ENCODE peak calls at places on chromosomes 11 and 22, in four cellular contexts. L is neural progenitor cell, E is fibroblast of lung, J is AG10803. Y is an unnamed sample.

GRCh38 chr11:34907934-34908593 is 8.1 kb downstream of the APIP start:
- DNase-seq in L (no peak), J (no peak), E (no peak), Y (no peak)

GRCh38 chr11:61453702-61454101 is 23.8 kb downstream of the SDHAF2 start:
- DNase-seq in J (no peak), E (no peak), L (no peak), Y (no peak)

GRCh38 chr11:46026616-46027293 is 94.5 kb downstream of the PHF21A start:
- DNase-seq in J (peak; percentile 83), E (peak; percentile 79), L (no peak), Y (no peak)

GRCh38 chr11:65787649-65788622 is 1.1 kb downstream of the OVOL1 start:
- DNase-seq in J (no peak), L (peak; percentile 51), E (no peak), Y (no peak)

GRCh38 chr11:125892071-125892470 is 4.6 kb downstream of the HYLS1 start:
- DNase-seq in L (no peak), E (peak; percentile 58), J (no peak), Y (no peak)

GRCh38 chr11:72735495-72736027 is 16.6 kb downstream of the ARAP1 start:
- DNase-seq in E (peak; percentile 45), L (no peak), J (peak; percentile 48), Y (no peak)

GRCh38 chr11:134474942-134475341 is 62.9 kb upstream of the B3GAT1 start:
- DNase-seq in E (no peak), L (no peak), J (no peak), Y (no peak)

GRCh38 chr11:35287491-35287890 is 131.9 kb downstream of the SLC1A2 start:
- DNase-seq in L (no peak), E (no peak), J (peak; percentile 31), Y (no peak)

GRCh38 chr11:63840356-63841060 is 1.6 kb downstream of the MARK2 start:
- DNase-seq in L (no peak), J (peak; percentile 9), E (no peak), Y (no peak)

GRCh38 chr22:33785283-33785991 is 134.8 kb downstream of the LARGE1 start:
- DNase-seq in L (no peak), J (peak; percentile 88), E (peak; percentile 73), Y (peak; percentile 41)

GRCh38 chr11:31236052-31236652 is 133.4 kb downstream of the DCDC1 start:
- DNase-seq in L (no peak), E (peak; percentile 7), J (no peak), Y (no peak)
- TF ChIP-seq CTCF in L (peak; percentile 44), E (peak; percentile 41), J (peak; percentile 46), Y (peak; percentile 48)

DNA sequence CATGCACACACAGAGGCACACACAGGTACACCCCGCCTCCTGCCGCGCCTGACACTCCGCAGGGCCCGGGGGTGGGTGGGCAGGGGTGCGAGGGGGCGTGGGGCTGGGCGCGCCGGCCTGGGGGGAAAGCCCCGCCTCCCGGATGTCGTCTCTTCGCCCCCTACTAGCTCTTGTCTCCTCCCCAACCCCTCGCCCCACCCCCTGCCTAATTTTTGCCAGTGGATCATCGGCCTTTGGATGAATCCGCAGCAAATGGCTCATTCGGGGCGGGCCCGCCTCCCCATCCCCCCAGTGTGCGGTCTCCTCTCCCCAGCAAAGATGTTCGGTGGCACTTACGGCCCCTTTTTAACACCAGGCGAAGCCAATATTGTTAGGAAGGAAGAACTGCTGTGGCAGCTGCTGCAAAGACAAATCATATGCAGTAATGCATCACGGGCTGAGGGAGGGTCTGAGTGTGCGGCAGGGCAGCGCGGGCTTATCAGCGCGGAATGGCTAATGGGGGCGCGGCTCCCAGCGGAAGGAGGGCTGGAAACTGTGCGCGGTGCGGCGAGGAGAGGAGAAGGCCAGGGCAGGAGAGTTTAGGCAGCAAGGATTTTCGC is 13.4 kb upstream of the NECTIN1 start:
- DNase-seq in J (no peak), L (peak; percentile 71), E (peak; percentile 42), Y (no peak)
- H3K4me3 ChIP-seq in J (no peak overlapping the region), L (peak overlapping the region; percentile 48), E (peak overlapping the region; percentile 4), Y (no peak overlapping the region)

GRCh38 chr11:83087035-83087434 is 15.3 kb upstream of the RAB30 start:
- DNase-seq in L (no peak), E (peak; percentile 15), J (no peak), Y (no peak)
- TF ChIP-seq CTCF in L (no peak), E (no peak), J (no peak), Y (peak; percentile 35)

GRCh38 chr11:117200813-117201515 is 1.8 kb downstream of the TAGLN start:
- DNase-seq in L (no peak), J (no peak), E (no peak), Y (no peak)
- H3K4me3 ChIP-seq in L (no peak overlapping the region), J (peak overlapping the region; percentile 88), E (peak overlapping the region; percentile 76), Y (no peak overlapping the region)

DNA sequence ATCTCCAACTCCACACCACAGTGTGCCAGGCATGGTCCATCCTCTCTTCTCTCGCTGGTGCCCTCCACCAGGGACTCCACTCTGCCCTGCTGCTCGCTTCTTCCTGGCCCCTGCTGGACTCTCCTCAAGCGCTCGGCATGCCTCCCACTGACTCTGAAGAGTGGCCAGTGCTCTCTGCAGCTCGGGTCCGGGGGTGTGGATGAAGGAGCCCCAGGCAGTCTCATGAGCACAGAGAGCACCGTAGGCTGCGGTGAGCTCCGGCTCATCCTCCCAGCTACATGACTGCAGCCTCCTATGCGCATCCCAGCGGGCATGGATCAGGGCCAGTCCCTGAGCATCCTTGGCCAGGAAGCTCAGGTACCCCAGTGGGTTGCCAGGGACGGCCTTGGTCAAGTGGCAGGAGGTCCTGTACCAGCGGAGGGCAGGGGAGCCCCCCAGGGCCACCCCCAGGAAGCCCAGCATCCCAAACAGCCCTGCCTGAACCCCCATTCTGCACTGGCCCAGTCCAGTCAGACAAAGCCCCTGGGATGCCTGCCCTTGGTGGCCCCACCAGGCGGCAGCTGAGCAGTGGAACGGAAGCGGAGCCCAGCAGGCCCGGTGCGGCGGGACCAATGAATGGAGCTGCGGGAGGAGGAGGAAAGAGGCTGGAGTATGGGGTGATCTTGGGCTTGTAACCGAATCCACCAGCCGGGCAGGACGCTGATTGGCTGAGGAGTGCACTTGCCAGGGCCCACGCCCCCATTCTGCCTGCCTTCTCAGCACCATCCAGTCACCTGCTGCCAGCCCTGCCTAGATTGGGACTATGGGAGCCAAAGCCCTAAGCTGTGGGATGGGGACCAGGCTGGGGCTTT is at the start of gene PLA2G3:
- DNase-seq in J (no peak), L (peak; percentile 94), E (peak; percentile 65), Y (no peak)
- TF ChIP-seq CTCF in J (no peak), L (peak; percentile 43), E (no peak), Y (no peak)

DNA sequence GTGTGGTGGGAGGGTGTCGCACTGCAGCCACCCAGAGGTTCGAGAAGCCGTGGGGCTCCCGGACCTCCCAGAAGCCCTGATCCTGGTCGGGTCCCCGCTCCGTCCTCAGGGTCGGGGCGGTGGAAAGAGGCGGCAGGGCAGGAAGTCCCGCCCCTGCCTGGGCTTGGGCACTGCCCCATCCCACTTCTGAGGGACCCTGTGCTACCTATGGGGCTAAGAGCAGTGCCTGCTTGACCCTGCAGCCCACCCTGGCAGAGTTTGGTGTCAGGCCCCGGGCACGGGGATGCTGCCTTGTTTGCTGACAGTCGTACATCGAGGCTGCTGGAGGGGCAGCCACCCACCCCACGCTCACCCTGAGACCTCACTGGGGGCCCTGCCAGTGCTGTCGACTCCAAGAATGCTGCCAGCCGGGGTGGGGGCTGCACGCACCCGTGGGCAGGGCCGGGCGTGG is 19.4 kb downstream of the RNH1 start:
- DNase-seq in L (no peak), E (no peak), J (no peak), Y (no peak)
- H3K4me3 ChIP-seq in L (no peak overlapping the region), E (no peak overlapping the region), J (no peak overlapping the region), Y (no peak overlapping the region)